ENCODE peak calls at places on chromosome 21, in eight cellular contexts. R is thyroid gland, S is fibroblast of pulmonary artery, D is colonic mucosa, P is adrenal gland, H is pancreas, F is DND-41, K is brain microvascular endothelial cell. W is an unnamed sample.

GRCh38 chr21:31347435-31348032 is 3.5 kb upstream of the TIAM1 start:
- DNase-seq in R (no peak), S (peak), D (no peak), P (no peak), H (no peak), F (no peak), K (peak), W (no peak)

GRCh38 chr21:31993826-31994791 is 121.3 kb downstream of the HUNK start:
- DNase-seq in R (no peak), S (no peak), D (no peak), P (no peak), H (no peak), F (no peak), K (no peak), W (no peak)

GRCh38 chr21:43281661-43282357 is 113.0 kb downstream of the CRYAA start:
- DNase-seq in R (no peak), S (no peak), D (no peak), P (no peak), H (no peak), F (no peak), K (no peak), W (no peak)

GRCh38 chr21:37758997-37759396 is 157.3 kb downstream of the KCNJ6 start:
- DNase-seq in R (peak), S (peak), D (peak), P (peak), H (peak), F (peak), K (peak), W (no peak)

GRCh38 chr21:17903029-17903806 is 84.1 kb upstream of the C21orf91 start:
- DNase-seq in R (no peak), S (peak), D (no peak), P (no peak), H (no peak), F (no peak), K (no peak), W (no peak)

GRCh38 chr21:40335689-40336088 is 468.5 kb downstream of the PCP4 start:
- DNase-seq in R (no peak), S (no peak), D (no peak), P (no peak), H (no peak), F (no peak), K (no peak), W (no peak)

GRCh38 chr21:31909772-31910470 is 37.1 kb downstream of the HUNK start:
- DNase-seq in R (no peak), S (no peak), D (no peak), P (no peak), H (no peak), F (no peak), K (no peak), W (no peak)

GRCh38 chr21:33386222-33386784 is 16.9 kb upstream of the IFNGR2 start:
- DNase-seq in R (no peak), S (peak), D (no peak), P (no peak), H (no peak), F (no peak), K (no peak), W (no peak)

GRCh38 chr21:38768385-38769071 is 37.2 kb upstream of the ETS2 start:
- DNase-seq in R (no peak), S (peak), D (no peak), P (no peak), H (no peak), F (peak), K (peak), W (peak)

GRCh38 chr21:27275294-27275927 is 308.5 kb upstream of the ADAMTS5 start:
- DNase-seq in R (no peak), S (peak), D (no peak), P (no peak), H (no peak), F (no peak), K (peak), W (no peak)

GRCh38 chr21:27173052-27173451 is 206.2 kb upstream of the ADAMTS5 start:
- DNase-seq in R (no peak), S (peak), D (no peak), P (no peak), H (no peak), F (no peak), K (no peak), W (no peak)

DNA sequence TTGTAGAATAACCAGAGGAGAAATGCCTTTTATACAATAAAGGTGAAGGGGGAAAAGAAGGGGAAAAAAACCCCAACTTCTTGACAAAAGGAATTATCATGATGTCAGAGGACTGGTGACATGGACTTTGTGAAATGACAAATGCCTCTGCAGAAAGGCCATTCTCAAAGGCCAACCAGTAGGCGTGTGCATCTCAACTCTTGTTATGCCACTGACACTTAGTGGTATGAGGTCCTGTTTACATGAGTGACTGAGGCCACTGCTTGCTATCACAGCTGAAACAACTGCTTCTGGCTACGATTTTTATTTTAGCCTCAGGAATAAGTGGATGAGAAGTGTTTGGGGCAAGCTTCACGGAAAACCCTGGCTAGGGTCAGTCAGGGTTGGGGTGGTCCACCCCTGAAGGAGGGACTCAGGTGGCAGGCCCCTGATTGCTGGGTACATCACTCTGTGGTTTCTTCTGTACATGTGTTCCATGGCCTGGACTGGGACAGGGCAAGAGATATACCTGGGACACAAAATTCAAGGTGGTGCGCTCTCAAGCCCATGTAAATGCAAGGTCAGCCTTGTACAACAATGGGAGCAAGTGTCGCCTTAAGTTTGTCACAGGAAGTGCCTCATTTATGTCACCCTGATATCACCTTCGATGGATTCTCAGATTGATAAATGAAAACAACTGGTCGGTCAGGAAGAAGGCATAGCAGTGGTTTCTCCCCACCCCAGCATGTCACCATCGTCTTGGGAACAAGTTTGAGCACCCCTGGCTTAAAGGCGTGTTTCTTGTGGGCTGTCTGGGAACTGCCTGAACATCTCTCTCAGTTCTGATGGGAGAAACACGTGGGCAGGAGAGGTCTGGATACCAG is 12.3 kb downstream of the RUNX1 start:
- DNase-seq in R (no peak), S (no peak), D (no peak), P (no peak), H (no peak), F (no peak), K (no peak), W (no peak)
- H3K4me3 ChIP-seq in R (no peak), S (no peak), D (no peak), P (no peak), H (no peak), F (no peak), K (no peak), W (peak)

GRCh38 chr21:44510109-44510507 is 29.9 kb downstream of the KRTAP10-1 start:
- DNase-seq in R (no peak), S (no peak), D (no peak), P (no peak), H (no peak), F (no peak), K (no peak), W (no peak)

GRCh38 chr21:44511938-44512275 is 28.1 kb downstream of the KRTAP10-1 start:
- DNase-seq in R (no peak), S (no peak), D (no peak), P (no peak), H (peak), F (no peak), K (no peak), W (no peak)

GRCh38 chr21:44509539-44509938 is 30.5 kb downstream of the KRTAP10-1 start:
- DNase-seq in R (peak), S (no peak), D (peak), P (no peak), H (peak), F (peak), K (no peak), W (no peak)

GRCh38 chr21:44511219-44511937 is 28.6 kb downstream of the KRTAP10-1 start:
- DNase-seq in R (no peak), S (no peak), D (no peak), P (no peak), H (peak), F (no peak), K (no peak), W (no peak)

DNA sequence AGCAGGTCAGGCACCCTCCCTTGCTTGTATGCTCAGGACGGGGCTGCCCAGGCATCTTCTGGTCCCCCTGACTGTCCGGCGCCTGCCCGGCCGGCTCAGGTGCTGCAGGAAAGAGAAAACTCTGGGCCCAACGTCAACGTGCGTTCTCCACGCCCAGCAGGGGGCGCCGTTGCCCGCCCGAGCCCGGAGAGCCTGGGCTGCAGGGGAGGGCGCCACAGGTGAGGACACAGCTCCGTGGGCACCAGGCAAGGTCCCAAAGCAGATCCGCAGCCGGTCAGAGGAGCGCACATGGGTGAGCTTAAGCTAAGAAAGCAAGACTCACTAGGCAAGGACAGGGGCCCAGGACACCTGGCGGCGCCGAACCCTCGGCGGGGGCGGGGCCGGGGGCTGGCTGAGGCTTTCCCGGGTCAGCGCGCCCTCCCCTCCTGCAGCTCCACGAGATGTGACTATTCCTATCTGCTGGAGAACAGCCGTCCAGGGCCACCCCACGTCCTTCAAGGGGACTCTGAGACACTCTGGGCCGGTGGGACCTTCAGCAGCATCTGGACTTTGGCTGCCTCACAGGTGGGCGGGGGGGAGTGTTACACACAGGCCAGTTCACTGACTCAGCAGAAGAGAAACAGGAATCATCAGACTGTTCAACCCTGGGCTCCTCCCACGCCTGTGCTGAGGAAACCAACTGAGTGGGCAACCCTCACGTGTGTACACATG is 29.3 kb downstream of the KRTAP10-1 start:
- DNase-seq in R (peak), S (peak), D (peak), P (peak), H (peak), F (peak), K (peak), W (peak)
- H3K4me3 ChIP-seq in R (no peak), S (no peak), D (peak), P (no peak), H (peak), F (no peak), K (no peak), W (peak)

GRCh38 chr21:46635324-46636180 is at the start of gene PRMT2:
- DNase-seq in R (peak), S (peak), D (peak), P (peak), H (peak), F (peak), K (peak), W (peak)
- H3K4me3 ChIP-seq in R (peak), S (peak), D (peak), P (peak), H (peak), F (peak), K (peak), W (peak)

GRCh38 chr21:20789696-20790095 is 208.5 kb upstream of the NCAM2 start:
- DNase-seq in R (no peak), S (peak), D (no peak), P (no peak), H (no peak), F (no peak), K (no peak), W (no peak)
- H3K4me3 ChIP-seq in R (no peak), S (no peak), D (no peak), P (no peak), H (no peak), F (no peak), K (no peak), W (no peak)

DNA sequence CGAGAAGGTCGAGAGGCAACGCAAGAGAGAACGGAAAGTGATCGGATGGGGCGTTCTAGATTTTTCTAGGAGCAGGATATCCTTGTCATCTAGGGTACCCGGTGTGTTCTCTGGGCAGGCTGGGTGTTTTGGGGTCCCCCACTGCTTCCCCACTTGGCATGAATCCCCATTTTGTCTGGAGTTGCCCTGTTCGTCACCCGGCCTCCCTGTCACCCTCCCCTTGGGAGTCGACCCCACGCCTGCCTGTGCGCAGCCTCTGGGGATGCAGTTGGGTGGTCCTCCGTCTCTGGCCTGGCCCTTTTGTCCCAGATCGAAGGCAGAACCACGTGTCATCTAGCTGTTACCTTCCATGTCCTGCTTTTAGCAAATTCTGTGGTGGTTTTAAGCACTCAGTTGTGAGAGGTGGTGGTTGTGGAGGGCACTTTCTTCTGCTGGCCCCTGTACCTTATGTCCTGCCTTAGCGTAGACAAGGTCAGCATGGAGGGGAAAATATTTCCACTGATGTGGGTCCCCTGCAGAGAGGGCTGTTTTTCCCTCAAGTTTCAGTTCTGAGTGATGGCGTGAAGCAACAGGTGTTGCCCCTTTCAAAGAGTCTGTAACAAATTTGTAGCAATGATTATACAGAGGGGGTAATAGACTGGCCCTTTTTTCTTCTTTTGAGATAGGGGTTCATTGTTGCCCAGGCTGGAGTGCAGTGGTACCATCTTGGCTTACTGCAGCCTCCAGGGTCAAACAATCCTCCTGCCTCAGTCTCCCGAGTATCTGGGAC is 35.6 kb downstream of the CHAF1B start:
- DNase-seq in R (no peak), S (no peak), D (no peak), P (no peak), H (no peak), F (no peak), K (no peak), W (no peak)
- H3K4me3 ChIP-seq in R (no peak), S (no peak), D (no peak), P (no peak), H (no peak), F (no peak), K (no peak), W (no peak)

DNA sequence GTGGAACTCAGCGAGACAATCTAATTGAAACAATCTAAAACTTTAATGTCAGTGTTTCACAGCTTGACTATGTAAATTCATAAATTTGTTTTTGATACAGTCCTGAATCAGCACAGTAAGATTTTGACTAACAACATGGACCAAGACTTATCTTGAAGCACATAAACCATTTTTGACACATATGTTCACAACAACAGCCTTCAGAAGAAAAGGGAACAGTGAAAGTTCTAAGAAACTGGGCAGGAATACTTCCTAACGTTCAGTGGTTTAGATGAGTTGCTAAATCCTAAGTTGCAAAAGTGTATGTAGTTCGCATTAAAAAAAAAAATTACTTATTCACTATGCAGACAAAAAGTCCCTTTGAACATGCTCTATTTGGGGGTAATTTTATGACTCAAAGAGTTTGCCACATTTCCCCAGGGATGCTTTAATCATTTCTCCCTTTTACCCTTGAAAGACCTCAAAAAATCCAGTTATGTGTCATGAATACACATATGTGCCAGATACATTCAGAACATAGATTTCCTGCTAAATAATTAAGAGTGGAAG is 120.2 kb downstream of the MRPL39 start:
- DNase-seq in R (no peak), S (no peak), D (no peak), P (no peak), H (no peak), F (no peak), K (no peak), W (no peak)
- H3K4me3 ChIP-seq in R (no peak), S (no peak), D (no peak), P (no peak), H (no peak), F (no peak), K (no peak), W (no peak)

GRCh38 chr21:29342394-29342957 is 43.8 kb downstream of the BACH1 start:
- DNase-seq in R (no peak), S (peak), D (no peak), P (no peak), H (peak), F (no peak), K (peak), W (no peak)
- H3K4me3 ChIP-seq in R (no peak), S (peak), D (no peak), P (no peak), H (no peak), F (no peak), K (no peak), W (no peak)

GRCh38 chr21:44933199-44933937 is 6.5 kb upstream of the SLX9 start:
- DNase-seq in R (no peak), S (no peak), D (no peak), P (no peak), H (no peak), F (no peak), K (no peak), W (no peak)
- H3K4me3 ChIP-seq in R (no peak), S (no peak), D (peak), P (no peak), H (no peak), F (no peak), K (no peak), W (no peak)